ENCODE peak calls at places on chromosomes 11 and 22, in four cellular contexts. Z is HAP-1, O is Caco-2, X is astrocyte. W is an unnamed sample. For H3K4me1 and H3K9me3, the result is how much of the 10 kb centered on the place peaks cover.

GRCh38 chr11:2464451-2465165 is 19.8 kb downstream of the KCNQ1 start:
- DNase-seq in O (no peak), X (no peak), Z (no peak), W (no peak)

GRCh38 chr22:45880732-45881523 is 96.0 kb downstream of the WNT7B start:
- DNase-seq in X (no peak), Z (no peak), O (no peak), W (peak)

GRCh38 chr22:23157560-23158515 is 12.6 kb downstream of the RAB36 start:
- DNase-seq in Z (no peak), X (no peak), O (no peak), W (no peak)

GRCh38 chr11:43504316-43504950 is 145.7 kb downstream of the TTC17 start:
- DNase-seq in X (no peak), O (peak), Z (no peak), W (peak)

GRCh38 chr11:59011672-59012071 is 72.4 kb downstream of the GLYATL1 start:
- DNase-seq in X (no peak), O (no peak), Z (no peak), W (peak)

GRCh38 chr11:75233688-75234295 is 6.8 kb upstream of the TPBGL start:
- DNase-seq in O (peak), X (peak), Z (peak), W (peak)

GRCh38 chr22:20203142-20204099 is 52.6 kb upstream of the CCDC188 start:
- DNase-seq in O (peak), Z (no peak), X (peak), W (no peak)

GRCh38 chr11:57424137-57424801 is 2.7 kb downstream of the SLC43A3 start:
- DNase-seq in X (no peak), O (no peak), Z (no peak), W (no peak)

GRCh38 chr11:130369141-130369691 is 54.5 kb upstream of the ZBTB44 start:
- DNase-seq in O (no peak), X (no peak), Z (no peak), W (no peak)

GRCh38 chr22:22201185-22201924 is 43.2 kb upstream of the VPREB1 start:
- DNase-seq in Z (peak), O (peak), X (no peak), W (peak)

GRCh38 chr11:109783842-109784241 is 309.4 kb upstream of the ZC3H12C start:
- DNase-seq in O (no peak), X (no peak), Z (no peak), W (no peak)

GRCh38 chr11:81578571-81578970 is 1155.1 kb downstream of the FAM181B start:
- DNase-seq in Z (no peak), X (no peak), O (no peak), W (no peak)

GRCh38 chr22:46117206-46118199 is 32.8 kb upstream of the PPARA start:
- DNase-seq in X (no peak), Z (no peak), O (no peak), W (no peak)

GRCh38 chr11:16857186-16857585 is 118.7 kb downstream of the C11orf58 start:
- DNase-seq in Z (no peak), X (no peak), O (no peak), W (peak)

GRCh38 chr11:1237128-1237580 is 14.3 kb downstream of the MUC5B start:
- DNase-seq in O (no peak), X (no peak), Z (no peak), W (no peak)

GRCh38 chr22:21043856-21044535 is 1.8 kb upstream of the LRRC74B start:
- DNase-seq in X (no peak), O (no peak), Z (no peak), W (no peak)

GRCh38 chr11:49208006-49208721 is at the start of gene FOLH1:
- DNase-seq in Z (no peak), X (no peak), O (no peak), W (peak)

GRCh38 chr11:62958547-62959071 is 26.2 kb downstream of the SLC22A6 start:
- DNase-seq in Z (no peak), X (no peak), O (no peak), W (peak)

GRCh38 chr22:36991220-36991619 is 28.0 kb downstream of the TST start:
- DNase-seq in O (no peak), X (no peak), Z (no peak), W (no peak)

GRCh38 chr11:541433-541885 is 4.1 kb downstream of the LRRC56 start:
- DNase-seq in Z (no peak), X (no peak), O (no peak), W (no peak)

GRCh38 chr11:118241191-118242098 is 10.7 kb downstream of the MPZL3 start:
- DNase-seq in O (peak), Z (no peak), X (peak), W (peak)
- H3K4me1 ChIP-seq in O (half or more), Z (under half), X (under half), W (under half)

GRCh38 chr11:8267280-8267679 is 3.6 kb upstream of the LMO1 start:
- DNase-seq in O (no peak), Z (no peak), X (no peak), W (no peak)

GRCh38 chr11:8266246-8267241 is 2.9 kb upstream of the LMO1 start:
- DNase-seq in Z (no peak), X (no peak), O (no peak), W (no peak)

GRCh38 chr11:8267831-8268529 is 4.3 kb upstream of the LMO1 start:
- DNase-seq in O (no peak), X (no peak), Z (no peak), W (peak)

GRCh38 chr11:8269636-8270035 is 6.0 kb upstream of the LMO1 start:
- DNase-seq in X (no peak), Z (peak), O (no peak), W (no peak)

DNA sequence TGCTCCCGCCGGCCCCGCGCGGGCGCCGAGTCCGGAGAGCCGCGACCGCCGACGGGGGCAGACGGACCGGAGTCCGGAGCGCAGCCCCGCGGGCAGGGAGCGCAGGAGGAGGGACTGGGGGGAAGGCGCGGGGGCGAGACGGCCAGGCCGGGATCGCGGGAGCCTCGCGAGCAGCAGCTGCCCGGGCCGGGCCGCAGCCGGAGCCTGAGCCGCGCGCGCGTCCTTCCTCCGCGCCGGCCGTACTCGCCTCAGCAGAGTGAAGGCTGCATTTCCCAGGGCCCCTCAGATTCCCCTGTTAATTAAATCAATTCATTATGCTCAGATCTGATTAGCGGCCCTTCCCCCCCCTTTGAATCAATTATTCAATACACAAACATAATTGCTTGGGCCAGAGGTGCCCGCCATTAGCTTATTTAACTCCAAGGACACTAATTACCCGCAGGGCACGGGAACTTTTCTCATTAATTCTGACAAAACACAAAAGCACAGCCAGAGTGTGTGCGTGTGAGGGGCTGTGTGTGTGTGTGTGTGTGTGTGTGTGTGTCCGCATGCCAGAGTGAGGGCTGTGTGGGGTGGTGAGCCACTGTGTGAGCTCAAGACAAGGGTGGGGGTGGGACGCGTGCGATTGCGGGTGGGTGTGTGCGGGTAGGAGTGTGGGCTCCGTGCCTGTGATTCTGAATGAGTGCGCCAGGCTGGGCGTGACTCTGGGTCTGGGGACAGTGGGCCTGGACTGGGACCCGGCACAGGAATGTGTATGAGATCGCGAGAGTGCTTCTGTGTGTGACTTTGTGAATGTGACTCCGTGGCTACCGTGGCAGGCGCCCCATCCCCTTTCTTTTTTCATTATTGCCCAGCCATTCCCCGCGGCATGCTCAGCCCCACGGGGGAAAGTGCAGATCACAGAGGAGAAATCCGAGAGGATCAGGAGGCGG is 5.1 kb upstream of the LMO1 start:
- DNase-seq in X (no peak), O (no peak), Z (no peak), W (peak)
- H3K4me3 ChIP-seq in X (peak), O (no peak), Z (peak), W (peak)

GRCh38 chr11:13429288-13429687 is 33.7 kb downstream of the BTBD10 start:
- DNase-seq in X (no peak), Z (no peak), O (no peak), W (no peak)
- H3K9me3 ChIP-seq in X (under half), Z (under half), O (under half), W (under half)

GRCh38 chr11:128451651-128452470 is 135.5 kb downstream of the ETS1 start:
- DNase-seq in Z (no peak), O (no peak), X (peak), W (peak)
- H3K4me1 ChIP-seq in Z (under half), O (under half), X (under half), W (under half)

DNA sequence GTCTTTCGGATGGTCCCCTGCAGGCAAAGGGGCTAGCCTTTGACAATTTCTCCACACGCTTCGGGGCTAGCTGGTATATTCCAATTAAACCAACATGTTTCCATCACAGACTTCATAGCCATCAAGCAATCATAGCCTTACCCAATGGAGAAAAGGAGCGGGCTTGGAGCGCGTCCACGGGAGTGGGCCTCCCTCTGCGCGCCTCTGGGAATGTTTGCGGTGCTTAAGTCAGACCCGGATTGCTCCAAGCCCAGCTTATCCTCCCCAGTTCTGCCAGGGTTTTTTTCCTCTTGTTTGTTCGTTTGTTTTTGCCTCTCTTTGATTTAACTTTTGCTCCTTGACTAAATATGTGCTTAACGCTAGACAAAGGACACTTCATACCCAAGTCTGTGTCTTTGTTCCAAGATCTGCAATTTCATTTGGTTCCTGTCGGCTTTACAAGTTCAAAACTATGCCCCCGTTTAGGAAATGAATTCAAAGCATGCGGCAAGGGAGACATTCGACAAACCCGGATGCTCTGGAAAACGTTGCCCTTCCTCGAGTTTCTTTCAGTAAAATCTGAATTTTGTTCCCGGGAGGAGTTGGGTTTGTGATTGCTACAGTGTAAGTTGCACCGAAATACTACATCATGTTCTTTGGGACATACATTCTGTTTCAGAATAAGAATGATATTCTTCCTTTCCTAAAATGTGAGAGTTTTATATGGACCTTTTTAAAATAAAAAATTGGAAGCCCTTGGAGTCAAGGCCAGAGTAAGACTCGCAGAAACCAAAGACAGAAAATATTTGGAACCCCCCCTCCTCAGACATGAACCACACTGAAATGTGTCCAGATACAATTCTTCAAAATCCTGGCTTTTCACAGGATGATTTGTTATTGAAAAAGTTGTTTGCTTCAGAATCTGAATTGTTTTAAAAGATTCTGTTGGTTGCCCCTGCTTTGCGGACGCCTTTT is 900 bp upstream of the GLB1L2 start:
- DNase-seq in Z (no peak), O (peak), X (no peak), W (no peak)
- H3K4me3 ChIP-seq in Z (peak), O (peak), X (peak), W (peak)

W was measured in cardiac muscle cell.